ENCODE peak calls at places on chromosomes 2 and 18, in seven cellular contexts. One of them, this sample, is unnamed. For H3K4me1, the result is how much of the 10 kb centered on the place peaks cover.

GRCh38 chr2:85248741-85249524 is 78.9 kb downstream of the TGOLN2 start:
- DNase-seq in IMR-90: peak
- DNase-seq in H9: no peak
- DNase-seq in neuronal stem cell: no peak
- DNase-seq in mesenchymal stem cell: peak
- DNase-seq in H1: no peak
- DNase-seq in trophoblast cell: peak
- DNase-seq in this sample: peak

GRCh38 chr2:55048514-55048924 is 1.7 kb downstream of the RTN4 start:
- DNase-seq in IMR-90: peak
- DNase-seq in H9: no peak
- DNase-seq in neuronal stem cell: no peak
- DNase-seq in mesenchymal stem cell: peak
- DNase-seq in H1: no peak
- DNase-seq in trophoblast cell: peak
- DNase-seq in this sample: peak

GRCh38 chr18:5142859-5143258 is 54.2 kb downstream of the AKAIN1 start:
- DNase-seq in IMR-90: no peak
- DNase-seq in H9: no peak
- DNase-seq in neuronal stem cell: no peak
- DNase-seq in mesenchymal stem cell: no peak
- DNase-seq in H1: no peak
- DNase-seq in trophoblast cell: no peak
- DNase-seq in this sample: no peak

GRCh38 chr2:147506889-147507288 is 337.9 kb upstream of the ACVR2A start:
- DNase-seq in IMR-90: no peak
- DNase-seq in H9: no peak
- DNase-seq in neuronal stem cell: no peak
- DNase-seq in mesenchymal stem cell: no peak
- DNase-seq in H1: no peak
- DNase-seq in trophoblast cell: no peak
- DNase-seq in this sample: no peak

GRCh38 chr2:182924311-182924710 is 57.9 kb upstream of the FRZB start:
- DNase-seq in IMR-90: peak
- DNase-seq in H9: no peak
- DNase-seq in neuronal stem cell: no peak
- DNase-seq in mesenchymal stem cell: peak
- DNase-seq in H1: no peak
- DNase-seq in trophoblast cell: no peak
- DNase-seq in this sample: no peak

GRCh38 chr2:127570282-127571250 is 35.1 kb downstream of the MYO7B start:
- DNase-seq in IMR-90: peak
- DNase-seq in H9: peak
- DNase-seq in neuronal stem cell: no peak
- DNase-seq in mesenchymal stem cell: no peak
- DNase-seq in H1: no peak
- DNase-seq in trophoblast cell: peak
- DNase-seq in this sample: no peak

GRCh38 chr2:231200805-231201474 is 2.5 kb downstream of the ARMC9 start:
- DNase-seq in IMR-90: peak
- DNase-seq in H9: no peak
- DNase-seq in neuronal stem cell: no peak
- DNase-seq in mesenchymal stem cell: peak
- DNase-seq in H1: no peak
- DNase-seq in trophoblast cell: peak
- DNase-seq in this sample: peak

GRCh38 chr18:5287854-5288253 is 7.7 kb downstream of the ZBTB14 start:
- DNase-seq in IMR-90: no peak
- DNase-seq in H9: no peak
- DNase-seq in neuronal stem cell: no peak
- DNase-seq in mesenchymal stem cell: no peak
- DNase-seq in H1: no peak
- DNase-seq in trophoblast cell: no peak
- DNase-seq in this sample: peak

GRCh38 chr18:42765225-42765624 is 350.3 kb downstream of the RIT2 start:
- DNase-seq in IMR-90: no peak
- DNase-seq in H9: no peak
- DNase-seq in neuronal stem cell: no peak
- DNase-seq in mesenchymal stem cell: no peak
- DNase-seq in H1: no peak
- DNase-seq in trophoblast cell: no peak
- DNase-seq in this sample: no peak

GRCh38 chr18:8224576-8224975 is 384.7 kb upstream of the RAB12 start:
- DNase-seq in IMR-90: peak
- DNase-seq in H9: no peak
- DNase-seq in neuronal stem cell: no peak
- DNase-seq in mesenchymal stem cell: no peak
- DNase-seq in H1: no peak
- DNase-seq in trophoblast cell: no peak
- DNase-seq in this sample: no peak

GRCh38 chr2:81495556-81495955 is 1191.0 kb upstream of the LRRTM1 start:
- DNase-seq in IMR-90: no peak
- DNase-seq in H9: no peak
- DNase-seq in neuronal stem cell: no peak
- DNase-seq in mesenchymal stem cell: no peak
- DNase-seq in H1: no peak
- DNase-seq in trophoblast cell: no peak
- DNase-seq in this sample: no peak

GRCh38 chr2:208437755-208438154 is 31.2 kb downstream of the PTH2R start:
- DNase-seq in IMR-90: no peak
- DNase-seq in H9: no peak
- DNase-seq in neuronal stem cell: no peak
- DNase-seq in mesenchymal stem cell: no peak
- DNase-seq in H1: no peak
- DNase-seq in trophoblast cell: peak
- DNase-seq in this sample: no peak

GRCh38 chr18:73101977-73102376 is 234.2 kb upstream of the NETO1 start:
- DNase-seq in IMR-90: peak
- DNase-seq in H9: no peak
- DNase-seq in neuronal stem cell: no peak
- DNase-seq in mesenchymal stem cell: no peak
- DNase-seq in H1: no peak
- DNase-seq in trophoblast cell: no peak
- DNase-seq in this sample: no peak

GRCh38 chr2:239274391-239275001 is 126.3 kb downstream of the HDAC4 start:
- DNase-seq in IMR-90: peak
- DNase-seq in H9: peak
- DNase-seq in neuronal stem cell: peak
- DNase-seq in mesenchymal stem cell: no peak
- DNase-seq in H1: no peak
- DNase-seq in trophoblast cell: no peak
- DNase-seq in this sample: no peak

GRCh38 chr2:174014699-174015070 is 49.5 kb upstream of the SP3 start:
- DNase-seq in IMR-90: no peak
- DNase-seq in H9: no peak
- DNase-seq in neuronal stem cell: no peak
- DNase-seq in mesenchymal stem cell: no peak
- DNase-seq in H1: no peak
- DNase-seq in trophoblast cell: peak
- DNase-seq in this sample: peak

GRCh38 chr2:233020454-233020853 is 7.4 kb upstream of the NGEF start:
- DNase-seq in IMR-90: no peak
- DNase-seq in H9: no peak
- DNase-seq in neuronal stem cell: no peak
- DNase-seq in mesenchymal stem cell: no peak
- DNase-seq in H1: no peak
- DNase-seq in trophoblast cell: no peak
- DNase-seq in this sample: no peak

GRCh38 chr2:233021771-233022170 is 8.7 kb upstream of the NGEF start:
- DNase-seq in IMR-90: peak
- DNase-seq in H9: no peak
- DNase-seq in neuronal stem cell: no peak
- DNase-seq in mesenchymal stem cell: no peak
- DNase-seq in H1: no peak
- DNase-seq in trophoblast cell: no peak
- DNase-seq in this sample: no peak

GRCh38 chr2:233023761-233024410 is 8.6 kb upstream of the NEU2 start:
- DNase-seq in IMR-90: no peak
- DNase-seq in H9: no peak
- DNase-seq in neuronal stem cell: no peak
- DNase-seq in mesenchymal stem cell: no peak
- DNase-seq in H1: no peak
- DNase-seq in trophoblast cell: peak
- DNase-seq in this sample: no peak

GRCh38 chr2:233023007-233023760 is 9.3 kb upstream of the NEU2 start:
- DNase-seq in IMR-90: no peak
- DNase-seq in H9: no peak
- DNase-seq in neuronal stem cell: no peak
- DNase-seq in mesenchymal stem cell: no peak
- DNase-seq in H1: no peak
- DNase-seq in trophoblast cell: peak
- DNase-seq in this sample: no peak

DNA sequence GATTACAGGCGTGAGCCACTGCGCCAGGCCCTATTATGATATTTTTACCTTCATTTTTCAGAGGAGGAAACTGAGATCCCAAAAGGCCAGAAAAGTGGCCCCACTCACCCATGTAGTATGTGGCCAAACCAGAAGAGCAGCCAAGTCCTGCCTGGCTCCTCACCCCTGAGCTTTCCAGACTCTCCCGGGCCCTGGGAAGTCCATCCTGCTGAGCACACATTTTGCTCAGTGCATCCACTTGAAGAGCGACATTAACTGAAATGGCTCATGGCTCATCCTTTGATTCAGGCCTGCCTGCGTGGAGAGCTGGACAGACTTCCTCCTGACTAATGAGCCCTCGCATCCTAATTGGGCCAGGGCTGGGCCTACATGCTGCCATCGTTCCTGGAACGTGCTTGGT is 9.5 kb upstream of the NGEF start:
- DNase-seq in IMR-90: no peak
- DNase-seq in H9: no peak
- DNase-seq in neuronal stem cell: no peak
- DNase-seq in mesenchymal stem cell: no peak
- DNase-seq in H1: no peak
- DNase-seq in trophoblast cell: peak
- DNase-seq in this sample: no peak
- H2BK120ac ChIP-seq in IMR-90: no peak
- H2BK120ac ChIP-seq in H9: no peak
- H2BK120ac ChIP-seq in neuronal stem cell: no peak
- H2BK120ac ChIP-seq in mesenchymal stem cell: no peak
- H2BK120ac ChIP-seq in H1: no peak
- H2BK120ac ChIP-seq in trophoblast cell: no peak
- H2BK120ac ChIP-seq in this sample: no peak

GRCh38 chr2:60549250-60550150 is 4.0 kb downstream of the BCL11A start:
- DNase-seq in IMR-90: no peak
- DNase-seq in H9: no peak
- DNase-seq in neuronal stem cell: no peak
- DNase-seq in mesenchymal stem cell: peak
- DNase-seq in H1: no peak
- DNase-seq in trophoblast cell: peak
- DNase-seq in this sample: peak

GRCh38 chr2:60548844-60549243 is 4.6 kb downstream of the BCL11A start:
- DNase-seq in IMR-90: no peak
- DNase-seq in H9: no peak
- DNase-seq in neuronal stem cell: no peak
- DNase-seq in mesenchymal stem cell: no peak
- DNase-seq in H1: no peak
- DNase-seq in trophoblast cell: no peak
- DNase-seq in this sample: no peak

GRCh38 chr2:60540054-60540453 is 13.4 kb downstream of the BCL11A start:
- DNase-seq in IMR-90: no peak
- DNase-seq in H9: no peak
- DNase-seq in neuronal stem cell: no peak
- DNase-seq in mesenchymal stem cell: no peak
- DNase-seq in H1: no peak
- DNase-seq in trophoblast cell: no peak
- DNase-seq in this sample: no peak

GRCh38 chr2:60544059-60544458 is 9.4 kb downstream of the BCL11A start:
- DNase-seq in IMR-90: no peak
- DNase-seq in H9: no peak
- DNase-seq in neuronal stem cell: no peak
- DNase-seq in mesenchymal stem cell: peak
- DNase-seq in H1: no peak
- DNase-seq in trophoblast cell: peak
- DNase-seq in this sample: no peak

GRCh38 chr2:60544980-60545560 is 8.4 kb downstream of the BCL11A start:
- DNase-seq in IMR-90: no peak
- DNase-seq in H9: no peak
- DNase-seq in neuronal stem cell: no peak
- DNase-seq in mesenchymal stem cell: peak
- DNase-seq in H1: no peak
- DNase-seq in trophoblast cell: no peak
- DNase-seq in this sample: no peak
- H3K4me1 ChIP-seq in IMR-90: under half
- H3K4me1 ChIP-seq in H9: under half
- H3K4me1 ChIP-seq in neuronal stem cell: under half
- H3K4me1 ChIP-seq in mesenchymal stem cell: under half
- H3K4me1 ChIP-seq in H1: under half
- H3K4me1 ChIP-seq in trophoblast cell: under half
- H3K4me1 ChIP-seq in this sample: under half

DNA sequence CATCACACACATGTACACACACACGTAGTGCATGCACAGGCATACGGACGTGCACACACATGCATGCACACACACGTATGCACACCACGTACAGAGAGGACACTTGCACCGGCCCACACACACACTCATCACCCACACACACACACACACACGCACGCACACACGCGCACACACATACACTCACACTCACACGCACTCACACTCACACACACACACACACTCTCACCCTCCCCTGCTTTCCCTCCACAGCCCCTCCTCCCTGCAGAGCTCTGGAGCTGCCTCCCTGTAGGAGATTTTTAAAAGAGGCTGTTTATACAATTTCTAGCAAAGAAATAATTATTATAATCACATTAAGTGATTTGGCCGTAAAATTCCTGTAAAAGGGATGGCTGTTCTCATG is 36.5 kb upstream of the SNED1 start:
- DNase-seq in IMR-90: no peak
- DNase-seq in H9: no peak
- DNase-seq in neuronal stem cell: no peak
- DNase-seq in mesenchymal stem cell: peak
- DNase-seq in H1: no peak
- DNase-seq in trophoblast cell: no peak
- DNase-seq in this sample: no peak
- H3K18ac ChIP-seq in IMR-90: no peak
- H3K18ac ChIP-seq in H9: no peak
- H3K18ac ChIP-seq in neuronal stem cell: no peak
- H3K18ac ChIP-seq in mesenchymal stem cell: peak
- H3K18ac ChIP-seq in H1: no peak
- H3K18ac ChIP-seq in trophoblast cell: no peak
- H3K18ac ChIP-seq in this sample: no peak

GRCh38 chr2:190466819-190467444 is 58.8 kb downstream of the MFSD6 start:
- DNase-seq in IMR-90: peak
- DNase-seq in H9: no peak
- DNase-seq in neuronal stem cell: peak
- DNase-seq in mesenchymal stem cell: no peak
- DNase-seq in H1: no peak
- DNase-seq in trophoblast cell: peak
- DNase-seq in this sample: peak

GRCh38 chr2:190462611-190463010 is 54.5 kb downstream of the MFSD6 start:
- DNase-seq in IMR-90: no peak
- DNase-seq in H9: no peak
- DNase-seq in neuronal stem cell: no peak
- DNase-seq in mesenchymal stem cell: no peak
- DNase-seq in H1: no peak
- DNase-seq in trophoblast cell: no peak
- DNase-seq in this sample: no peak

GRCh38 chr2:190467575-190468083 is 59.5 kb downstream of the MFSD6 start:
- DNase-seq in IMR-90: peak
- DNase-seq in H9: no peak
- DNase-seq in neuronal stem cell: peak
- DNase-seq in mesenchymal stem cell: no peak
- DNase-seq in H1: no peak
- DNase-seq in trophoblast cell: no peak
- DNase-seq in this sample: no peak

GRCh38 chr2:190468814-190469569 is 60.8 kb downstream of the MFSD6 start:
- DNase-seq in IMR-90: peak
- DNase-seq in H9: no peak
- DNase-seq in neuronal stem cell: no peak
- DNase-seq in mesenchymal stem cell: peak
- DNase-seq in H1: no peak
- DNase-seq in trophoblast cell: no peak
- DNase-seq in this sample: no peak

GRCh38 chr2:190465060-190465459 is 56.9 kb downstream of the MFSD6 start:
- DNase-seq in IMR-90: no peak
- DNase-seq in H9: no peak
- DNase-seq in neuronal stem cell: no peak
- DNase-seq in mesenchymal stem cell: no peak
- DNase-seq in H1: no peak
- DNase-seq in trophoblast cell: no peak
- DNase-seq in this sample: no peak
- H2BK120ac ChIP-seq in IMR-90: no peak
- H2BK120ac ChIP-seq in H9: no peak
- H2BK120ac ChIP-seq in neuronal stem cell: no peak
- H2BK120ac ChIP-seq in mesenchymal stem cell: no peak
- H2BK120ac ChIP-seq in H1: no peak
- H2BK120ac ChIP-seq in trophoblast cell: no peak
- H2BK120ac ChIP-seq in this sample: no peak

This sample was measured in mesendoderm.